ENCODE peak calls at places on chromosomes 2 and 18, in six cellular contexts. E is GM23248, D is hepatocyte, K is HCT116, O is small intestine, P is lower lobe of right lung. L is an unnamed sample. For H3K4me1, the result is how much of the 10 kb centered on the place peaks cover.

GRCh38 chr18:9663377-9663776 is 44.7 kb upstream of the RAB31 start:
- DNase-seq in P (peak), D (no peak), O (peak), K (no peak), E (peak), L (no peak)

GRCh38 chr2:105744909-105745853 is at the start of gene NCK2:
- DNase-seq in P (peak), K (no peak), O (peak), E (peak), D (peak), L (no peak)

GRCh38 chr2:10045561-10046355 is 2.4 kb downstream of the KLF11 start:
- DNase-seq in D (no peak), P (peak), O (no peak), K (no peak), E (peak), L (no peak)

GRCh38 chr2:67304300-67304890 is 92.7 kb upstream of the ETAA1 start:
- DNase-seq in O (no peak), P (no peak), K (no peak), D (no peak), E (no peak), L (no peak)

GRCh38 chr18:24446453-24446852 is 14.0 kb upstream of the HRH4 start:
- DNase-seq in D (no peak), K (no peak), P (no peak), E (no peak), O (no peak), L (no peak)

GRCh38 chr2:164739966-164740365 is 101.7 kb downstream of the COBLL1 start:
- DNase-seq in K (no peak), D (no peak), O (peak), P (no peak), E (peak), L (no peak)

GRCh38 chr18:9513971-9514512 is 38.7 kb downstream of the RALBP1 start:
- DNase-seq in P (no peak), O (no peak), E (peak), K (no peak), D (no peak), L (no peak)

GRCh38 chr18:79380816-79381806 is 14.6 kb upstream of the NFATC1 start:
- DNase-seq in K (no peak), O (peak), E (peak), D (peak), P (peak), L (no peak)

GRCh38 chr2:169579044-169579443 is 5.1 kb upstream of the PPIG start:
- DNase-seq in K (no peak), D (no peak), O (no peak), E (no peak), P (no peak), L (no peak)

GRCh38 chr2:66981074-66981473 is 416.1 kb upstream of the ETAA1 start:
- DNase-seq in O (no peak), P (no peak), D (no peak), E (no peak), K (no peak), L (no peak)

GRCh38 chr2:128421286-128421685 is 102.6 kb upstream of the HS6ST1 start:
- DNase-seq in K (no peak), D (no peak), E (no peak), P (no peak), O (no peak), L (no peak)

GRCh38 chr2:71074893-71075292 is 6.4 kb downstream of the NAGK start:
- DNase-seq in O (no peak), K (no peak), D (no peak), E (no peak), P (no peak), L (no peak)

GRCh38 chr2:16861154-16861929 is 195.7 kb upstream of the CYRIA start:
- DNase-seq in D (no peak), O (no peak), P (no peak), E (peak), K (no peak), L (no peak)

GRCh38 chr2:29014331-29014730 is 33.2 kb downstream of the TOGARAM2 start:
- DNase-seq in E (no peak), P (no peak), K (no peak), O (no peak), D (no peak), L (no peak)

GRCh38 chr2:152055366-152056108 is 43.3 kb downstream of the CACNB4 start:
- DNase-seq in P (no peak), D (no peak), E (peak), O (no peak), K (no peak), L (no peak)

GRCh38 chr2:215002500-215002899 is 135.9 kb downstream of the ABCA12 start:
- DNase-seq in D (peak), O (peak), P (no peak), E (peak), K (peak), L (peak)

GRCh38 chr2:29010946-29011649 is 30.0 kb downstream of the TOGARAM2 start:
- DNase-seq in D (peak), P (no peak), K (no peak), O (peak), E (peak), L (no peak)

GRCh38 chr2:105785095-105785847 is 40.6 kb downstream of the NCK2 start:
- DNase-seq in D (no peak), E (no peak), K (no peak), P (no peak), O (no peak), L (no peak)

GRCh38 chr2:152648336-152648735 is 68.9 kb downstream of the PRPF40A start:
- DNase-seq in O (peak), E (peak), P (no peak), K (no peak), D (no peak), L (no peak)

GRCh38 chr2:119222213-119222612 is 1.4 kb upstream of the STEAP3 start:
- DNase-seq in P (no peak), K (no peak), D (no peak), O (no peak), E (no peak), L (no peak)

GRCh38 chr18:48543228-48543627 is 4.4 kb downstream of the CTIF start:
- DNase-seq in D (peak), P (no peak), O (no peak), E (no peak), K (no peak), L (no peak)

GRCh38 chr2:82959677-82960076 is 1499.4 kb downstream of the SUCLG1 start:
- DNase-seq in K (no peak), D (no peak), O (no peak), P (no peak), E (no peak), L (no peak)

GRCh38 chr2:96860065-96861029 is 2.5 kb upstream of the ANKRD39 start:
- DNase-seq in P (no peak), E (no peak), K (no peak), D (no peak), O (no peak), L (no peak)

GRCh38 chr2:191959209-191959608 is 112.3 kb upstream of the CAVIN2 start:
- DNase-seq in O (no peak), P (no peak), E (no peak), D (no peak), K (no peak), L (no peak)

GRCh38 chr2:216578325-216578724 is 54.9 kb upstream of the IGFBP2 start:
- DNase-seq in D (no peak), O (no peak), K (no peak), P (no peak), E (peak), L (no peak)

GRCh38 chr2:143514413-143514812 is 385.2 kb downstream of the ARHGAP15 start:
- DNase-seq in P (no peak), D (no peak), E (peak), K (no peak), O (no peak), L (no peak)

GRCh38 chr2:160816916-160817315 is 323.3 kb upstream of the RBMS1 start:
- DNase-seq in E (no peak), O (peak), P (no peak), K (no peak), D (no peak), L (no peak)

GRCh38 chr2:20061940-20062339 is 10.5 kb upstream of the LAPTM4A start:
- DNase-seq in O (no peak), P (no peak), K (no peak), E (no peak), D (no peak), L (no peak)

DNA sequence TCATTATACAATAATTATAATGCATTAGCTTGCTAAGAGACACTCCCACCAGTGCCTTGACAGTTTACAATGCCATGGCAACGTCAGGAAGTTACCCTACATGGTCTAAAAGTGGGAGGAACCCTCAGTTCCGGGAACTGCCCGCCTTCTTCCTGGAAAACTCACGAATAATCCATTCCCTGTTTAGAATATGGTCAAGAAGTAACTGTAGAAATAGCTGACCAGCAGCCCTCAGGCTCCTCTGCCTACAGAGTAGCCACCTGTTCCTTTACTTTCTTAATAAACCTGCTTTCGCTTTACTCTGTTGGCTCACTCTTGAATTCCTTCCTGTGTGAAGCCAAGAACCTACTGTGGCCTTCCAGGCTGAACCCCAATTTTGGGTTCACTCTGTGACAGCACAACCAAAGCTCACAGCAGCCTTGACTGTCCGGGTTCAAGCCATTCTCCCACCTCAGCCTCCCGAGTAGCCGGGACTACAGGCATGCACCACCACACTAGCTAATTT is 20.0 kb upstream of the PTPN2 start:
- DNase-seq in P (no peak), O (no peak), D (no peak), E (no peak), K (no peak), L (no peak)
- H3K4me1 ChIP-seq in P (under half), O (under half), D (under half), E (under half), K (under half), L (under half)

GRCh38 chr2:42858140-42859005 is 66.0 kb upstream of the HAAO start:
- DNase-seq in E (no peak), D (no peak), P (no peak), O (no peak), K (no peak), L (no peak)
- H3K4me1 ChIP-seq in E (under half), D (under half), P (under half), O (under half), K (under half), L (under half)

GRCh38 chr2:100246163-100247145 is 75.8 kb downstream of the LONRF2 start:
- DNase-seq in D (no peak), P (no peak), K (peak), O (peak), E (peak), L (no peak)

GRCh38 chr2:100248971-100249370 is 73.3 kb downstream of the LONRF2 start:
- DNase-seq in E (no peak), K (no peak), P (no peak), O (no peak), D (no peak), L (no peak)

GRCh38 chr2:100245681-100246080 is 76.6 kb downstream of the LONRF2 start:
- DNase-seq in P (no peak), D (no peak), K (no peak), O (no peak), E (no peak), L (no peak)

GRCh38 chr2:100247256-100248043 is 74.9 kb downstream of the LONRF2 start:
- DNase-seq in K (no peak), D (no peak), P (no peak), O (no peak), E (no peak), L (no peak)

GRCh38 chr2:100248044-100248330 is 74.3 kb downstream of the LONRF2 start:
- DNase-seq in E (no peak), O (no peak), P (no peak), D (no peak), K (no peak), L (no peak)
- H3K4me1 ChIP-seq in E (under half), O (under half), P (under half), D (under half), K (under half), L (under half)

GRCh38 chr2:100844514-100844913 is 24.6 kb downstream of the NPAS2 start:
- DNase-seq in E (peak), P (no peak), D (no peak), O (no peak), K (no peak), L (no peak)

GRCh38 chr2:100842241-100842922 is 22.4 kb downstream of the NPAS2 start:
- DNase-seq in D (no peak), K (no peak), E (no peak), O (no peak), P (no peak), L (no peak)

GRCh38 chr2:100846716-100847115 is 26.8 kb downstream of the NPAS2 start:
- DNase-seq in P (no peak), E (no peak), O (no peak), K (no peak), D (no peak), L (no peak)

GRCh38 chr2:100840519-100840918 is 20.6 kb downstream of the NPAS2 start:
- DNase-seq in O (no peak), P (no peak), D (no peak), K (no peak), E (no peak), L (no peak)

DNA sequence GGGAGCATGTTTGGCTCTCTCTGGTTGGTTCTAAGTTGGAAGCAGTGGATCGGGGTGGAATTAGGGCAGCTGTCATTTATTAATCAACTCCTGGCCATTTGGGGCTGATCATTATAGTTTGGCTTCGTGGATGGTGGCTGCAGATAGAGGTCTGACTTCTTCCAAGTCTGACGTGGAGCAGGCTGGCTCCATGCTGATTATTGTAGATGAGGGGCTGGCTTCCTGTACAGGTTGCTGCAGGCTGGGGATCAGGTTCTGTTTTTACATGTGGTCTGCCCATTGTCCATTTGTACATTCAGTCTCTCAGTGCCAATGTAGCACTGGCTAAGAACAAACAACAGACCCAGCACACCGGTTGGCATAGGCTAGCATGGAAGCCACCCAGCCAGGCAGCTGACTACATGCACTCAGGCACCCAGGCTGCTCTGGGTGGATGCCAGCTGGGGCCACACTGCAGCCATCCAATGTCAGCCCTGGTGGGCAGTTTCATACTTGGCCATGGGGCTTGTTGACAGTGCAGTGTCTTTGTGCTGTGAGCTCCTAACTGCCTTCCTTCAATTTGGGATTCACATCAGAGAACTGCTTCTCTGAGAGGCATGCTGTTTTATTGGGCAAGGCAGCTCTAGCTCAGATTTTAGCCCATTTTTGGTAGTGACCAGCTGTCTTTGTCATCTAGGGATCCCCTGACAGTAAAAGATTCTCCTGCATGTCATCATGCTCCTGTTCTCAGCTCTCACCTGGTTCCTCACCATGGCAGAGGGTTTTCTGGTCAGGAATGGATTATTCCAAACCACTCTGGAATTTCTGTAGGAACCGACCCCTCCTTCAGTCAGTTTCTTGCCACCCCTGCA is 25.4 kb downstream of the NPAS2 start:
- DNase-seq in P (no peak), D (no peak), K (no peak), E (no peak), O (no peak), L (no peak)
- H3K4me1 ChIP-seq in P (under half), D (under half), K (under half), E (under half), O (under half), L (under half)

GRCh38 chr18:11283531-11284071 is 134.2 kb upstream of the PIEZO2 start:
- DNase-seq in P (no peak), E (no peak), K (no peak), D (no peak), O (no peak), L (no peak)
- H3K4me1 ChIP-seq in P (under half), E (under half), K (under half), D (under half), O (under half), L (under half)

DNA sequence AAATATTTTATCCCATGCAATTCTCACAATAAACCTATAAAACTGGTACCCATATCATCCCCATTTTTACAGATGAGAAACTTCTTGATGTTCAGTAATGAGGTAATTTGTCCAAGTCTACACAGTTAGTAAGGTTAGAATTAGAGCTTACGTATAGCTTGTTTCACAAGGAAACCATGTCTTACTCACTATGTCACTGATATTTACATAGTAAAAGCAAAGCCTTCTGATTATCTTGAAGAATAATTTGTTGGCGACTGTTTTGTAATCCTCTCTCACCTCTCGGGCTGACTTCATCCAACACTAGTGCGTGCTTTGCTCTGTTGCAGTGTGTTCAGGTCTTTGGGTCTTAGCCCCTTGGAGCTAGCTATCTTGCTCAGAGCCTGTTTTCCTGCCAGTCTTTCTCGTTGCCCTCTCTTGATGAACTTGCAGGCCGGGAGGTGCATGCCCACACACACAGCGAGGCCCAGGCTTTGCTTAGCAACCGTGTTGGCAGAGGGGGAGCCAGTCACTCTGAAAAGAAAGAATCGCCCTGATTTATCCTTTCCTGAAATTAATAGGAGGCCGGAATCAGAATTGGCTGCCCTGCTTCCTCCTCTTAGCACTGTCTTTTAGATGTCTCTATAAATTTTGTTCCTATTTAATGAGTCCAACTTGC is 97.7 kb upstream of the SEC11C start:
- DNase-seq in P (no peak), K (no peak), O (no peak), D (no peak), E (peak), L (no peak)
- H3K4me1 ChIP-seq in P (under half), K (under half), O (under half), D (under half), E (under half), L (under half)

DNA sequence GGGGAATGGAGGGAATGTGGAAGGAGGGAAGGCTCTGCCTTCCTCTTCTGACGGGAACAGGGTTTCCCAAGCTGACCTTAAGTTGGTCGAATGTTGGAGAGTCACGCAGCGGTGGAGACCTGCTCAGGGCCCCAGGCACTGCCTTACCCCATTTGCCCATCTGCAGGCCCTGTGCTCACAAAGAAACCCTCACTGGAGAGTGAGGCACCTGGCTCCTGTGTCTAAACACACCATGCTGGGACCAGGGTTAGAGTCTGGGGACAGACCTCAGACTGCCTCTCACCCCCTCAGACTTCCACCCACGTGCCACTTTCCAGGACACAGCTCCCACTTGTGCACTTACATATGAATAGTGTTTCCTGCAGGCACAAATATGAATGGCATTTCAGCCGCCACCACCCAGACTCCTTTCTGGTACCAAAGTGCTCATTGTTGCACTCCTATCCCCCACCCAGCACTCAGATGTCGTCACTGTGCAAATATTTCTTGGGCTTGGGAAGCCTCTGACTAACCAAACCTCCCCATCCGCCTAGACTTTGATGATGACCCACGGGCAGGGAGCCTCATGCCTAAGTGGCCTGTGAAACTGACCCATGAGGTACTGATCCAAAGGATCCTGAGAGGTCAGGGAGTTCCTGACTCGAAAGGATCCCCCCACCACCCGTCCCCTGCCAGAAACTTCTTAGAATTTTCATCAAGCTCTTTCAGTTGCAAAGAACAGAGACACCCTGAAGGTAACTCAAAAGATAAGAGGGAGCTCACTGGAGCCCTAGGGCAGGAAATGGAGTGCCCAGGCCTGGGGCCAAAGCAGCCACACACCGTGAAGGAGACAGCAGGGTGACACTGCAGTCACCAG is 78.3 kb downstream of the STPG4 start:
- DNase-seq in O (peak), E (peak), K (peak), D (peak), P (peak), L (no peak)
- H3K4me1 ChIP-seq in O (under half), E (under half), K (half or more), D (under half), P (half or more), L (under half)

GRCh38 chr2:218400167-218400929 is 680 bp downstream of the CTDSP1 start:
- DNase-seq in P (peak), O (peak), E (peak), D (peak), K (no peak), L (no peak)

GRCh38 chr2:218402491-218402901 is 2.8 kb downstream of the CTDSP1 start:
- DNase-seq in O (no peak), P (no peak), D (peak), E (no peak), K (no peak), L (no peak)

GRCh38 chr2:218399391-218400166 is at the start of gene CTDSP1:
- DNase-seq in D (peak), O (peak), E (peak), K (peak), P (peak), L (peak)

GRCh38 chr2:218401834-218402370 is 2.2 kb downstream of the CTDSP1 start:
- DNase-seq in D (peak), E (no peak), P (no peak), O (no peak), K (no peak), L (no peak)

GRCh38 chr2:218400930-218401833 is 1.5 kb downstream of the CTDSP1 start:
- DNase-seq in D (peak), K (no peak), E (peak), P (peak), O (peak), L (no peak)
- H3K4me1 ChIP-seq in D (under half), K (half or more), E (under half), P (half or more), O (under half), L (under half)

L was measured in NT2/D1.